ENCODE peak calls at places on chromosomes 16 and 17, in ten cellular contexts. R is CD4-positive, alpha-beta T cell; E is adrenal gland; Q is Peyer's patch; H is tibial nerve; J is osteocyte; N is IMR-90; K is kidney epithelial cell; I is progenitor cell of endocrine pancreas; B is PC-3. A is an unnamed sample.

GRCh38 chr17:38883592-38884526 is 14.0 kb downstream of the LASP1 start:
- DNase-seq in R (no peak), E (no peak), Q (no peak), H (no peak), J (no peak), N (no peak), K (no peak), I (no peak), B (no peak), A (no peak)

GRCh38 chr17:56314026-56314425 is 160.8 kb downstream of the ANKFN1 start:
- DNase-seq in R (no peak), E (no peak), Q (no peak), H (no peak), J (no peak), N (peak), K (no peak), I (no peak), B (no peak), A (no peak)

GRCh38 chr17:58328195-58329034 is at the start of gene TSPOAP1:
- DNase-seq in R (peak), E (no peak), Q (peak), H (no peak), J (no peak), N (no peak), K (no peak), I (no peak), B (no peak), A (peak)

GRCh38 chr17:40548982-40549680 is 16.1 kb downstream of the CCR7 start:
- DNase-seq in R (no peak), E (peak), Q (peak), H (peak), J (peak), N (peak), K (peak), I (peak), B (peak), A (no peak)

GRCh38 chr16:49593423-49594040 is 219.9 kb downstream of the C16orf78 start:
- DNase-seq in R (no peak), E (peak), Q (no peak), H (no peak), J (peak), N (no peak), K (no peak), I (no peak), B (no peak), A (no peak)

GRCh38 chr17:65122836-65123756 is 14.1 kb upstream of the RGS9 start:
- DNase-seq in R (peak), E (peak), Q (peak), H (peak), J (peak), N (peak), K (no peak), I (peak), B (peak), A (peak)

GRCh38 chr17:41511130-41511529 is 5.7 kb upstream of the KRT13 start:
- DNase-seq in R (no peak), E (no peak), Q (peak), H (no peak), J (no peak), N (no peak), K (no peak), I (no peak), B (no peak), A (no peak)

GRCh38 chr16:4101421-4102275 is 14.6 kb downstream of the ADCY9 start:
- DNase-seq in R (no peak), E (no peak), Q (no peak), H (peak), J (no peak), N (no peak), K (no peak), I (no peak), B (no peak), A (no peak)

GRCh38 chr16:68116256-68116853 is 31.2 kb downstream of the NFATC3 start:
- DNase-seq in R (no peak), E (no peak), Q (no peak), H (no peak), J (no peak), N (peak), K (no peak), I (no peak), B (peak), A (peak)

GRCh38 chr17:10117581-10118001 is 80.8 kb downstream of the GAS7 start:
- DNase-seq in R (no peak), E (no peak), Q (peak), H (no peak), J (no peak), N (peak), K (no peak), I (no peak), B (no peak), A (peak)

GRCh38 chr16:12392585-12393089 is 411.1 kb downstream of the CPPED1 start:
- DNase-seq in R (no peak), E (no peak), Q (peak), H (no peak), J (no peak), N (no peak), K (no peak), I (no peak), B (no peak), A (no peak)

GRCh38 chr16:19389246-19389645 is 28.4 kb upstream of the TMC5 start:
- DNase-seq in R (peak), E (peak), Q (peak), H (no peak), J (no peak), N (no peak), K (no peak), I (peak), B (peak), A (peak)

GRCh38 chr17:57911021-57911420 is 44.2 kb downstream of the CUEDC1 start:
- DNase-seq in R (no peak), E (no peak), Q (no peak), H (no peak), J (no peak), N (no peak), K (no peak), I (no peak), B (no peak), A (no peak)

GRCh38 chr16:66374176-66374575 is 7.7 kb downstream of the CDH5 start:
- DNase-seq in R (no peak), E (no peak), Q (no peak), H (no peak), J (no peak), N (no peak), K (no peak), I (no peak), B (no peak), A (no peak)

GRCh38 chr16:88936008-88936912 is 40.7 kb downstream of the CBFA2T3 start:
- DNase-seq in R (no peak), E (no peak), Q (peak), H (no peak), J (no peak), N (no peak), K (no peak), I (no peak), B (peak), A (peak)

GRCh38 chr16:83955218-83956130 is 2.4 kb downstream of the OSGIN1 start:
- DNase-seq in R (no peak), E (no peak), Q (no peak), H (no peak), J (no peak), N (peak), K (no peak), I (no peak), B (no peak), A (no peak)

DNA sequence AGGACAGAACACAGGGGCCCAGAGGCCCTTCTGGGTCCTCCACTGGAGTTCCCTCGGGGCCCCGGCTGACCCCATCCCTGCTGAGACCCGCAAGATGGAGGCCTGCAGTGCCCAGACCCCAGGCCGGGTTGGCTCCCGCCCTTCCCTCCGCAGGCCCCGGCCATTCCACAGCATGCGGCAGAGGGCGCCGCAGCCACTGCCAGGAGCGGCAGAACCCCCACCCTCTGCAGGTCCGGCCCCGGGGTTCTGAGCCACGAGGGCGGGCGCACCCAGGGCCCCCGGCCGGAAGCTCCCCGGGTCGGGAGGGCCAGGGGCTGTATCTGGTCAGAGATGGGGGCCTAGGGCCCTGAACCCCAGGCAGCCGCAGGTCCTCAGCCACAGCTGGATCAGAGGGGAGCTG is 2.4 kb upstream of the PERCC1 start:
- DNase-seq in R (peak), E (no peak), Q (peak), H (no peak), J (no peak), N (no peak), K (no peak), I (no peak), B (no peak), A (peak)
- TF ChIP-seq CTCF in R (peak), E (peak), Q (peak), H (peak), J (no peak), N (peak), K (no peak), I (no peak), B (peak), A (peak)

GRCh38 chr16:23072769-23073549 is 76.3 kb downstream of the USP31 start:
- DNase-seq in R (no peak), E (no peak), Q (no peak), H (no peak), J (no peak), N (peak), K (no peak), I (no peak), B (peak), A (no peak)
- TF ChIP-seq CTCF in R (no peak), E (no peak), Q (no peak), H (no peak), J (no peak), N (no peak), K (no peak), I (no peak), B (peak), A (no peak)

GRCh38 chr17:69431835-69432234 is 17.3 kb downstream of the MAP2K6 start:
- DNase-seq in R (no peak), E (no peak), Q (no peak), H (no peak), J (no peak), N (no peak), K (no peak), I (no peak), B (no peak), A (no peak)
- TF ChIP-seq CTCF in R (no peak), E (no peak), Q (no peak), H (no peak), J (no peak), N (no peak), K (no peak), I (no peak), B (no peak), A (no peak)

GRCh38 chr16:30775381-30776099 is 11.5 kb downstream of the ZNF629 start:
- DNase-seq in R (peak), E (peak), Q (peak), H (peak), J (peak), N (peak), K (peak), I (peak), B (peak), A (peak)
- TF ChIP-seq CTCF in R (no peak), E (no peak), Q (no peak), H (no peak), J (no peak), N (no peak), K (no peak), I (no peak), B (no peak), A (no peak)

DNA sequence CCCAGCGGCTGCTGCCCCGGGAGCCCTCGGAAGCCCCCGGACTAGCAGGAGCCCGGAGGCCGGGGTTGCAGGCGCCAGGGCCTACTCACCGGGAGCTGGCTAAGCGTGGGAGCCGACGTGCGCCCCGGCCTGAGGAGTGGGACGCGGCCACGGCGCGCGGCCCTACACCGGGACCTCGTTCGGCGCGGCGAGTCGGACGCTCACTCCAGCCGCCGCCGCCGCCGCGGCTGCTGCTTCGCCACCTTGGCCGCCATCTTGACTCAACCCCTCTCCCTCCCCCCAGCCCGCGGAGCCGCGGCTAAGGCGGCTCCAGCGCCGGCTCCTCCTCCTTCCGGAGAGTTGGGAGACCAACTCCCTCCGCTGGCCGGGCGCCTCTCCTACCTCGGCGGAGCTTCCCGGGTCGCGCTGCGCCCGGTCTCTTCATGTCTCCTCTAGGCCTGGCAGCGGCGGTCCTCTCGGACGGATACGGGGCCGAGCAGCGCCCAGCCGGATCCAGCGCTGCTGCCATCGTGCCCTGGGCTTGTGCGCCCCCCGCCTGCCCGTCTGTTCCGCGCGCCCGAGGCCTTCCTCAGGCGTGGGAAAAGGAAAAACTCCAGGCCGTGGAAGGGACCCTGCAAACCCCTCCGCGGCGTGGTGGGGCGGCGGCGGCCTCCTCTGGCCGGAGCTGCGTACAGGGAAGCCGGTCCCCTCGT is at the start of gene NCOR1:
- DNase-seq in R (peak), E (peak), Q (peak), H (peak), J (peak), N (peak), K (peak), I (peak), B (peak), A (peak)
- TF ChIP-seq CTCF in R (no peak), E (peak), Q (no peak), H (peak), J (peak), N (peak), K (peak), I (peak), B (peak), A (no peak)